ENCODE peak calls at places on chromosome 1, in eight cellular contexts. W is Right ventricle myocardium superior; M is astrocyte of the hippocampus; G is kidney glomerular epithelial cell; S is ELR; L is kidney epithelial cell; R is activated CD8-positive, alpha-beta memory T cell treated with anti-CD3 and anti-CD28 coated beads for 48 hours; K is fibroblast of villous mesenchyme. N is an unnamed sample.
A peak's percentile ranks its signal among the peaks of the same experiment; 100 is the strongest.

GRCh38 chr1:60866884-60867648 is 215.3 kb upstream of the NFIA start:
- DNase-seq in W (no peak), M (no peak), G (no peak), S (no peak), L (peak; percentile 45), R (no peak), K (peak; percentile 35), N (peak; percentile 18)

GRCh38 chr1:59682405-59683080 is 132.2 kb upstream of the HOOK1 start:
- DNase-seq in W (no peak), M (peak; percentile 44), G (no peak), S (no peak), L (no peak), R (no peak), K (peak; percentile 44), N (no peak)

GRCh38 chr1:87968259-87968955 is 639.7 kb downstream of the LMO4 start:
- DNase-seq in W (peak; percentile 53), M (peak; percentile 87), G (peak; percentile 38), S (peak; percentile 50), L (peak; percentile 37), R (no peak), K (peak; percentile 81), N (peak; percentile 68)

GRCh38 chr1:203200059-203200553 is 13.6 kb upstream of the CHI3L1 start:
- DNase-seq in W (no peak), M (no peak), G (no peak), S (no peak), L (no peak), R (no peak), K (peak; percentile 92), N (peak; percentile 95)

GRCh38 chr1:218411101-218411500 is 66.0 kb downstream of the TGFB2 start:
- DNase-seq in W (no peak), M (no peak), G (no peak), S (no peak), L (no peak), R (no peak), K (no peak), N (no peak)

GRCh38 chr1:233470738-233471499 is 143.0 kb upstream of the KCNK1 start:
- DNase-seq in W (no peak), M (no peak), G (no peak), S (no peak), L (no peak), R (no peak), K (no peak), N (no peak)

GRCh38 chr1:205285391-205286101 is 36.0 kb downstream of the NUAK2 start:
- DNase-seq in W (no peak), M (peak; percentile 67), G (no peak), S (no peak), L (no peak), R (no peak), K (peak; percentile 77), N (no peak)

GRCh38 chr1:20483833-20484525 is 2.0 kb downstream of the CAMK2N1 start:
- DNase-seq in W (no peak), M (peak; percentile 67), G (peak; percentile 19), S (peak; percentile 45), L (no peak), R (no peak), K (peak; percentile 55), N (no peak)

GRCh38 chr1:200033511-200034261 is 6.2 kb downstream of the NR5A2 start:
- DNase-seq in W (no peak), M (no peak), G (no peak), S (no peak), L (no peak), R (no peak), K (peak; percentile 18), N (no peak)

GRCh38 chr1:21865943-21866628 is 54.0 kb downstream of the LDLRAD2 start:
- DNase-seq in W (no peak), M (no peak), G (no peak), S (no peak), L (no peak), R (no peak), K (no peak), N (no peak)

GRCh38 chr1:244077473-244078220 is 26.6 kb downstream of the ZBTB18 start:
- DNase-seq in W (no peak), M (peak; percentile 79), G (no peak), S (no peak), L (no peak), R (no peak), K (no peak), N (no peak)

GRCh38 chr1:30232288-30232899 is 491.0 kb downstream of the MATN1 start:
- DNase-seq in W (no peak), M (no peak), G (no peak), S (no peak), L (no peak), R (no peak), K (no peak), N (no peak)

GRCh38 chr1:192067360-192067759 is 90.9 kb upstream of the RGS18 start:
- DNase-seq in W (no peak), M (no peak), G (no peak), S (no peak), L (no peak), R (no peak), K (no peak), N (no peak)

GRCh38 chr1:171251042-171251740 is 2.9 kb downstream of the FMO1 start:
- DNase-seq in W (no peak), M (peak; percentile 71), G (peak; percentile 18), S (peak; percentile 69), L (no peak), R (peak; percentile 0), K (no peak), N (no peak)

GRCh38 chr1:241834733-241835377 is 13.1 kb upstream of the EXO1 start:
- DNase-seq in W (no peak), M (peak; percentile 65), G (peak; percentile 35), S (peak; percentile 76), L (no peak), R (no peak), K (peak; percentile 69), N (peak; percentile 49)

GRCh38 chr1:197944485-197944884 is 27.3 kb downstream of the LHX9 start:
- DNase-seq in W (no peak), M (no peak), G (no peak), S (no peak), L (no peak), R (no peak), K (no peak), N (no peak)

GRCh38 chr1:200893411-200893901 is 1.2 kb upstream of the INAVA start:
- DNase-seq in W (no peak), M (no peak), G (no peak), S (no peak), L (no peak), R (no peak), K (no peak), N (no peak)

GRCh38 chr1:205183676-205184335 is 27.7 kb downstream of the DSTYK start:
- DNase-seq in W (no peak), M (peak; percentile 75), G (no peak), S (no peak), L (no peak), R (no peak), K (peak; percentile 30), N (no peak)

GRCh38 chr1:171984850-171985485 is 143.7 kb downstream of the DNM3 start:
- DNase-seq in W (no peak), M (peak; percentile 43), G (peak; percentile 8), S (peak; percentile 68), L (no peak), R (no peak), K (peak; percentile 49), N (peak; percentile 16)

GRCh38 chr1:180560868-180561600 is 2.3 kb downstream of the OVAAL start:
- DNase-seq in W (no peak), M (peak; percentile 59), G (no peak), S (peak; percentile 33), L (no peak), R (no peak), K (no peak), N (no peak)

GRCh38 chr1:223189903-223190724 is 47.1 kb upstream of the TLR5 start:
- DNase-seq in W (no peak), M (peak; percentile 57), G (peak; percentile 7), S (peak; percentile 83), L (no peak), R (peak; percentile 53), K (peak; percentile 11), N (no peak)

GRCh38 chr1:154463512-154463990 is 38.5 kb upstream of the TDRD10 start:
- DNase-seq in W (no peak), M (no peak), G (no peak), S (peak; percentile 10), L (no peak), R (peak; percentile 27), K (no peak), N (no peak)

GRCh38 chr1:195082183-195082582 is 1526.1 kb downstream of the KCNT2 start:
- DNase-seq in W (no peak), M (no peak), G (no peak), S (peak; percentile 56), L (no peak), R (no peak), K (no peak), N (no peak)

GRCh38 chr1:41486053-41486891 is 1.8 kb upstream of the EDN2 start:
- DNase-seq in W (no peak), M (peak; percentile 92), G (peak; percentile 97), S (peak; percentile 43), L (peak; percentile 86), R (no peak), K (no peak), N (no peak)

GRCh38 chr1:86648255-86648654 is 56.1 kb upstream of the SH3GLB1 start:
- DNase-seq in W (no peak), M (peak; percentile 75), G (peak; percentile 67), S (peak; percentile 91), L (peak; percentile 78), R (no peak), K (peak; percentile 44), N (peak; percentile 65)

GRCh38 chr1:164662462-164662861 is 103.5 kb downstream of the PBX1 start:
- DNase-seq in W (no peak), M (no peak), G (no peak), S (no peak), L (no peak), R (no peak), K (no peak), N (no peak)

GRCh38 chr1:22689505-22689904 is 21.1 kb upstream of the EPHB2 start:
- DNase-seq in W (no peak), M (peak; percentile 86), G (peak; percentile 96), S (peak; percentile 97), L (peak; percentile 99), R (no peak), K (peak; percentile 87), N (peak; percentile 21)

GRCh38 chr1:22952694-22953391 is 19.8 kb downstream of the LACTBL1 start:
- DNase-seq in W (no peak), M (peak; percentile 26), G (no peak), S (no peak), L (no peak), R (no peak), K (no peak), N (no peak)

GRCh38 chr1:154998818-154999650 is 3.6 kb upstream of the ZBTB7B start:
- DNase-seq in W (peak; percentile 85), M (peak; percentile 85), G (peak; percentile 23), S (peak; percentile 76), L (no peak), R (peak; percentile 65), K (peak; percentile 67), N (peak; percentile 42)

GRCh38 chr1:57206038-57206437 is 217.8 kb downstream of the DAB1 start:
- DNase-seq in W (no peak), M (peak; percentile 43), G (no peak), S (no peak), L (no peak), R (no peak), K (no peak), N (no peak)

GRCh38 chr1:10694274-10694632 is 102.2 kb downstream of the CASZ1 start:
- DNase-seq in W (no peak), M (no peak), G (no peak), S (peak; percentile 40), L (no peak), R (peak; percentile 23), K (peak; percentile 12), N (no peak)

GRCh38 chr1:39892611-39893595 is 8.8 kb downstream of the MYCL start:
- DNase-seq in W (no peak), M (peak; percentile 93), G (peak; percentile 79), S (peak; percentile 62), L (peak; percentile 73), R (no peak), K (peak; percentile 48), N (peak; percentile 40)

GRCh38 chr1:111507411-111508201 is 4.2 kb upstream of the ADORA3 start:
- DNase-seq in W (peak; percentile 87), M (no peak), G (no peak), S (peak; percentile 86), L (no peak), R (no peak), K (peak; percentile 78), N (peak; percentile 48)

GRCh38 chr1:24945354-24946326 is 15.6 kb upstream of the RUNX3 start:
- DNase-seq in W (no peak), M (no peak), G (no peak), S (no peak), L (no peak), R (no peak), K (no peak), N (no peak)

N was measured in stromal cell of bone marrow.